ENCODE peak calls at places on chromosomes 5 and 9, in four cellular contexts. A is HepG2, X is HCT116, P is GM12878. Y is an unnamed sample.
A peak's percentile ranks its signal among the peaks of the same experiment; 100 is the strongest.

GRCh38 chr5:172909931-172910502 is 49.2 kb upstream of the RPL26L1 start:
- ATAC-seq in P (peak; percentile 58), X (no peak), A (no peak), Y (peak; percentile 35)

GRCh38 chr9:127055745-127056402 is 66.6 kb downstream of the ANGPTL2 start:
- ATAC-seq in X (no peak), A (no peak), P (no peak), Y (no peak)

GRCh38 chr5:52685621-52686370 is 101.9 kb upstream of the ITGA1 start:
- ATAC-seq in P (no peak), A (no peak), X (no peak), Y (no peak)

GRCh38 chr9:892123-892522 is 50.6 kb downstream of the DMRT1 start:
- ATAC-seq in X (peak; percentile 62), A (peak; percentile 73), P (no peak), Y (no peak)

GRCh38 chr5:122137702-122138101 is 8.4 kb downstream of the ZNF474 start:
- ATAC-seq in A (no peak), X (no peak), P (no peak), Y (no peak)

GRCh38 chr5:68647743-68648142 is 432.2 kb downstream of the PIK3R1 start:
- ATAC-seq in P (no peak), X (no peak), A (no peak), Y (no peak)

GRCh38 chr5:89930591-89931383 is 478.8 kb downstream of the CETN3 start:
- ATAC-seq in A (no peak), X (peak; percentile 83), P (peak; percentile 91), Y (peak; percentile 66)

GRCh38 chr9:136133191-136133958 is 14.7 kb upstream of the TMEM250 start:
- ATAC-seq in X (peak; percentile 88), P (peak; percentile 67), A (peak; percentile 69), Y (peak; percentile 53)

GRCh38 chr5:82346376-82347212 is 68.4 kb upstream of the RPS23 start:
- ATAC-seq in A (peak; percentile 37), P (no peak), X (no peak), Y (no peak)

GRCh38 chr5:35810561-35810960 is 46.1 kb upstream of the IL7R start:
- ATAC-seq in X (no peak), P (peak; percentile 28), A (no peak), Y (no peak)

GRCh38 chr5:159341914-159342313 is 11.6 kb upstream of the IL12B start:
- ATAC-seq in X (peak; percentile 78), A (peak; percentile 74), P (no peak), Y (peak; percentile 47)

GRCh38 chr9:129319938-129320481 is 141.9 kb upstream of the IER5L start:
- ATAC-seq in A (no peak), P (peak; percentile 8), X (no peak), Y (no peak)

DNA sequence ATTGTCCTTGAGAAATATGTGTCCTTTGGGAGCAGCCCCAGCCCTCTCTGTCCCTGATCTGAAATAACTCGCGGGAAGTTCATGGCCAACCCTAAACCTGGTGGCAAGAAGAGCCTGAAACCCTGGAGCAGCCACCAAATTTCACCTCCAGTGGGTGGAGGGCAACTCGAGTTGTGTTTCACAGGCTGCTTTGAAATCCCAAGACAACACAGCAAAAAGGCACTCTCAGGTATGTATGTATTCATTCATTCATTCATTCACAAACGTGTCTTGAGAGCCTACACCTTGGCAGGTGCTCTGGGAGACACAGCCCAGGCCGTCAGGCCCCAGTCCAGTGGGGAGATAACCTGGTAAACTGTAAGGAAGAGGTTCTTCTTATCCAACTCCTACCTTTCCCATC is 35.7 kb upstream of the ALDH1B1 start:
- ATAC-seq in X (no peak), A (no peak), P (no peak), Y (no peak)
- TF ChIP-seq POLR2AphosphoS5 in X (no peak), A (no peak), P (no peak), Y (no peak)

DNA sequence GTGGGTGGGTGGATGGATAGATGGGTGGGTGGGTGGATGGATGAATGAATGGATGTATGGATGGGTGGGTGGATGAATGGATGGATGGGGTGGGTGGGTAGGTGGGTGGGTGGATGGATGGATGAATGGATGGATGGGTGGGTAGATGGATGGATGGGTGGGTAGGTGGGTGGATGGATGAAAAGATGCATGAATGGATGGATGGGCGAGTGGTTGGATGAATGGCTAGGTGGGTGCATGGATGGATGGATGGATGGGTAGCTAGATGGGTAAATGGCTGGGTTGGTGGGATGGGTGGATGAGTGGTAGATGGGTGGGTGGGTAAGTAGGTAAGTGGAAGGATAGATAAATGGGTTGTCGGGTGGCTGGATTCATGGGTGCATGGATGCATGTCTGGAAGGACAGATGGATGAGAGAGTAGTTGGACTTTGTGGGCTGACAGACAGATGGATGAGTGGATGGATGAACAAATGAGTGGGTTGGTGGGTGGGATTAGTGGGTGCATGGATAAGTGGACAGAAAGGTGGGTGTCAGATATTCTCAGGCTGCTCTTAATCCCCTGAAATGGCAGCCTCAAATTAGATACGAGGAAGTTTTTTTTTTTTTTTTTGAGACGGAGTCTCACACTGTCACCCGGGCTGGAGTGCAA is 100.8 kb upstream of the SARDH start:
- ATAC-seq in P (no peak), A (no peak), X (no peak), Y (no peak)
- TF ChIP-seq POLR2AphosphoS5 in P (no peak), A (no peak), X (no peak), Y (no peak)

GRCh38 chr5:179820483-179821297 is at the start of gene SQSTM1:
- ATAC-seq in A (peak; percentile 9), P (peak; percentile 49), X (peak; percentile 62), Y (peak; percentile 70)
- TF ChIP-seq POLR2AphosphoS5 in A (peak; percentile 97), P (peak; percentile 99), X (peak; percentile 100), Y (peak; percentile 99)

DNA sequence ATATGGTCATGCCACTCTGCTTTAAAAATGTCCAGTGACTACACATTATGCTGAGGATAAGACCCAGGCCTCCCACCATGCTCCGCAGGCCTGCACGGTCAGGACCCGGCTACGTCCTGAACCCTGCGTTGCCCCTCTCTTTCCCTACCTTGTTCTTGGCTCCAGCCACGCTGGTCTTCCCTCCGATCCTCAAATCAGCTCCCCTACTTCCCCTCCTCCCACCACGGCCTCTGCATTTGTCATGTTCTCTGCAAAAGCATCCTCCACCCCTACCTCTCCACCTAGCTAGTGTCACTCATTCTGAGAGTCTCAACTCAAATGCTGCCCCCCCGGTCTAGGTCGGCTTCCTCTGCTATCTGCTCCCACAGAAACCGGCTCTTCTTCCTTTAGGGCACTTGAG is 11.2 kb downstream of the GPX3 start:
- ATAC-seq in A (no peak), P (no peak), X (no peak), Y (no peak)
- TF ChIP-seq POLR2AphosphoS5 in A (no peak), P (peak; percentile 44), X (no peak), Y (no peak)

Y was measured in gastroesophageal sphincter.